ENCODE peak calls at places on chromosomes 7 and 10, in seven cellular contexts. A is tibial nerve, S is naive B cell, D is sigmoid colon, F is NCI-H748 treated with DMSO at 0.1 percent for 48 hours, T is G401, U is cerebellum. Z is an unnamed sample.

GRCh38 chr7:140676303-140676702 is 3.6 kb downstream of the ADCK2 start:
- DNase-seq in U (no peak), A (no peak), D (peak), T (no peak), S (peak), F (no peak), Z (peak)

GRCh38 chr10:75395955-75396860 is 5.4 kb downstream of the ZNF503 start:
- DNase-seq in F (no peak), U (no peak), D (no peak), S (no peak), A (no peak), T (no peak), Z (no peak)

GRCh38 chr10:30596037-30596436 is 33.5 kb downstream of the LYZL2 start:
- DNase-seq in U (no peak), T (no peak), A (peak), S (no peak), F (no peak), D (no peak), Z (no peak)

GRCh38 chr7:92837214-92837749 is 909 bp upstream of the CDK6 start:
- DNase-seq in S (no peak), A (no peak), F (peak), U (no peak), T (peak), D (no peak), Z (no peak)

GRCh38 chr10:90925078-90926029 is 4.5 kb upstream of the ANKRD1 start:
- DNase-seq in S (no peak), U (no peak), A (no peak), D (no peak), F (no peak), T (no peak), Z (no peak)

GRCh38 chr10:133418289-133418993 is 6.0 kb downstream of the SPRN start:
- DNase-seq in A (no peak), U (no peak), D (no peak), T (no peak), F (no peak), S (no peak), Z (no peak)

GRCh38 chr7:79245623-79246249 is 207.7 kb downstream of the MAGI2 start:
- DNase-seq in F (no peak), T (no peak), S (no peak), A (no peak), U (no peak), D (no peak), Z (no peak)

GRCh38 chr7:1557771-1558170 is 1.8 kb upstream of the TMEM184A start:
- DNase-seq in A (no peak), S (no peak), U (no peak), T (no peak), D (no peak), F (no peak), Z (no peak)

GRCh38 chr7:80324032-80324431 is 187.8 kb downstream of the GNAT3 start:
- DNase-seq in F (no peak), T (no peak), S (no peak), A (no peak), D (no peak), U (no peak), Z (no peak)

GRCh38 chr7:33698692-33699128 is 206.6 kb upstream of the BMPER start:
- DNase-seq in D (no peak), T (no peak), A (no peak), S (no peak), F (no peak), U (no peak), Z (no peak)

GRCh38 chr7:50331564-50332208 is 27.2 kb downstream of the IKZF1 start:
- DNase-seq in U (no peak), T (no peak), S (no peak), D (no peak), A (no peak), F (no peak), Z (no peak)

GRCh38 chr10:24721254-24722106 is 2.2 kb downstream of the ARHGAP21 start:
- DNase-seq in D (peak), T (peak), A (no peak), S (peak), U (no peak), F (no peak), Z (no peak)

GRCh38 chr10:69292449-69292848 is 14.2 kb downstream of the HK1 start:
- DNase-seq in T (no peak), U (no peak), A (no peak), F (no peak), S (no peak), D (no peak), Z (no peak)

GRCh38 chr7:1884583-1885350 is 214.7 kb downstream of the ELFN1 start:
- DNase-seq in T (no peak), F (no peak), S (no peak), A (no peak), U (no peak), D (no peak), Z (no peak)

GRCh38 chr7:23893172-23893941 is 183.3 kb downstream of the STK31 start:
- DNase-seq in F (no peak), S (no peak), A (no peak), D (no peak), U (no peak), T (no peak), Z (no peak)

GRCh38 chr10:3874988-3875841 is 90.2 kb upstream of the KLF6 start:
- DNase-seq in U (no peak), F (no peak), T (no peak), A (no peak), S (peak), D (no peak), Z (no peak)

GRCh38 chr10:100890696-100891271 is 22.0 kb upstream of the SLF2 start:
- DNase-seq in U (no peak), F (no peak), A (no peak), T (no peak), D (no peak), S (no peak), Z (no peak)

GRCh38 chr7:30331338-30331737 is 46.9 kb downstream of the ZNRF2 start:
- DNase-seq in A (no peak), U (no peak), S (no peak), F (no peak), D (no peak), T (no peak), Z (no peak)

Z was measured in GM12891.